ENCODE peak calls at places on chromosomes 5 and 9, in seven cellular contexts. J is kidney epithelial cell, Y is cardiac fibroblast, V is PC-3, R is coronary artery, P is brain microvascular endothelial cell, S is GM10248. B is an unnamed sample.

GRCh38 chr9:83956288-83957028 is 23.6 kb downstream of the HNRNPK start:
- DNase-seq in J (no peak), S (peak; percentile 76), R (peak; percentile 85), V (peak; percentile 61), Y (peak; percentile 69), P (no peak), B (no peak)

GRCh38 chr9:136923881-136924280 is 20.7 kb downstream of the FBXW5 start:
- DNase-seq in R (no peak), J (no peak), Y (no peak), V (no peak), P (no peak), S (no peak), B (no peak)

GRCh38 chr5:152994040-152994439 is 496.4 kb upstream of the GRIA1 start:
- DNase-seq in Y (no peak), R (no peak), J (no peak), V (no peak), P (no peak), S (no peak), B (no peak)

GRCh38 chr9:133954862-133955529 is 37.1 kb downstream of the VAV2 start:
- DNase-seq in R (no peak), P (no peak), J (no peak), S (no peak), Y (no peak), V (no peak), B (no peak)

GRCh38 chr5:66828551-66829421 is 232.6 kb downstream of the MAST4 start:
- DNase-seq in V (peak; percentile 47), S (no peak), P (peak; percentile 83), J (peak; percentile 81), Y (peak; percentile 92), R (no peak), B (peak; percentile 44)

GRCh38 chr5:77727190-77727589 is 48.9 kb downstream of the TBCA start:
- DNase-seq in Y (no peak), P (no peak), R (no peak), S (no peak), V (no peak), J (no peak), B (no peak)

GRCh38 chr5:17727212-17727611 is 93.0 kb downstream of the TAF11L14 start:
- DNase-seq in S (no peak), V (no peak), R (no peak), P (peak; percentile 1), Y (no peak), J (no peak), B (no peak)

GRCh38 chr9:110142868-110143866 is 64.8 kb downstream of the C9orf152 start:
- DNase-seq in J (no peak), S (no peak), V (peak; percentile 6), R (no peak), P (no peak), Y (no peak), B (no peak)

GRCh38 chr5:173709761-173710160 is 93.3 kb upstream of the BOD1 start:
- DNase-seq in V (no peak), S (no peak), R (no peak), P (no peak), J (no peak), Y (no peak), B (no peak)

GRCh38 chr9:74499111-74499601 is 2.0 kb downstream of the RORB start:
- DNase-seq in S (peak; percentile 8), R (no peak), P (no peak), Y (no peak), J (no peak), V (no peak), B (no peak)

GRCh38 chr5:72951850-72952468 is 3.9 kb upstream of the FCHO2 start:
- DNase-seq in P (peak; percentile 60), V (peak; percentile 82), S (no peak), Y (peak; percentile 92), J (no peak), R (no peak), B (peak; percentile 68)

GRCh38 chr5:122846051-122846567 is 696 bp downstream of the SNX24 start:
- DNase-seq in S (no peak), V (peak; percentile 89), P (no peak), Y (peak; percentile 87), R (no peak), J (peak; percentile 68), B (peak; percentile 55)

GRCh38 chr9:129007035-129007765 is 20.9 kb downstream of the SH3GLB2 start:
- DNase-seq in Y (peak; percentile 61), P (no peak), J (no peak), V (no peak), S (no peak), R (no peak), B (no peak)

GRCh38 chr5:75242067-75242466 is 5.4 kb upstream of the ANKRD31 start:
- DNase-seq in S (no peak), J (no peak), P (no peak), R (no peak), Y (no peak), V (peak; percentile 14), B (no peak)

GRCh38 chr5:113264061-113264460 is 170.7 kb downstream of the TSSK1B start:
- DNase-seq in Y (peak; percentile 80), V (no peak), J (peak; percentile 51), S (no peak), R (no peak), P (peak; percentile 35), B (no peak)

GRCh38 chr9:98516205-98516896 is 192.4 kb downstream of the GABBR2 start:
- DNase-seq in V (no peak), R (peak; percentile 47), S (no peak), J (no peak), P (no peak), Y (no peak), B (no peak)

GRCh38 chr5:123496892-123497291 is 15.1 kb upstream of the CSNK1G3 start:
- DNase-seq in J (no peak), S (no peak), Y (peak; percentile 43), V (no peak), R (no peak), P (no peak), B (no peak)

GRCh38 chr5:149267241-149267973 is 4.3 kb upstream of the AFAP1L1 start:
- DNase-seq in Y (no peak), S (no peak), V (peak; percentile 94), J (no peak), R (no peak), P (no peak), B (no peak)

GRCh38 chr9:125380406-125380805 is 118.8 kb downstream of the GAPVD1 start:
- DNase-seq in S (no peak), V (peak; percentile 38), Y (peak; percentile 31), P (peak; percentile 8), J (no peak), R (no peak), B (no peak)

GRCh38 chr9:94639045-94639995 is at the start of gene FBP1:
- DNase-seq in P (no peak), R (no peak), S (peak; percentile 52), J (no peak), V (peak; percentile 39), Y (peak; percentile 7), B (no peak)

GRCh38 chr5:125695994-125696679 is 727.1 kb upstream of the GRAMD2B start:
- DNase-seq in J (no peak), P (no peak), R (no peak), Y (no peak), S (no peak), V (peak; percentile 28), B (no peak)

GRCh38 chr5:43286623-43287022 is 26.6 kb downstream of the HMGCS1 start:
- DNase-seq in J (no peak), V (no peak), P (no peak), R (no peak), S (no peak), Y (no peak), B (no peak)

GRCh38 chr5:54959673-54960418 is 25.5 kb downstream of the ESM1 start:
- DNase-seq in Y (peak; percentile 34), S (no peak), J (no peak), R (no peak), P (peak; percentile 12), V (peak; percentile 3), B (no peak)

GRCh38 chr5:109409061-109409843 is 522 bp downstream of the PJA2 start:
- DNase-seq in V (peak; percentile 56), Y (peak; percentile 89), J (no peak), P (peak; percentile 65), S (peak; percentile 70), R (peak; percentile 88), B (peak; percentile 63)

GRCh38 chr9:127603226-127603625 is 8.9 kb upstream of the STXBP1 start:
- DNase-seq in P (no peak), R (no peak), S (no peak), V (no peak), Y (no peak), J (no peak), B (no peak)

GRCh38 chr5:143124593-143124992 is 278.9 kb downstream of the NR3C1 start:
- DNase-seq in J (no peak), P (no peak), V (no peak), Y (no peak), S (no peak), R (no peak), B (no peak)
- TF ChIP-seq CTCF in J (no peak), P (no peak), V (no peak), Y (no peak), S (no peak), R (no peak), B (no peak)

GRCh38 chr5:157431544-157432200 is 28.3 kb upstream of the NIPAL4 start:
- DNase-seq in P (peak; percentile 61), J (no peak), R (no peak), S (peak; percentile 56), V (peak; percentile 90), Y (peak; percentile 76), B (peak; percentile 72)
- TF ChIP-seq CTCF in P (peak; percentile 50), J (peak; percentile 45), R (no peak), S (peak; percentile 45), V (peak; percentile 88), Y (peak; percentile 40), B (peak; percentile 75)

GRCh38 chr9:4382722-4383317 is 83.0 kb upstream of the GLIS3 start:
- DNase-seq in J (no peak), V (peak; percentile 50), P (peak; percentile 28), S (peak; percentile 25), Y (peak; percentile 60), R (no peak), B (peak; percentile 18)

GRCh38 chr9:4389003-4389402 is 89.1 kb upstream of the GLIS3 start:
- DNase-seq in R (no peak), Y (no peak), S (no peak), P (no peak), V (no peak), J (no peak), B (no peak)

GRCh38 chr9:4384750-4385149 is 84.9 kb upstream of the GLIS3 start:
- DNase-seq in Y (no peak), R (no peak), S (no peak), P (no peak), J (no peak), V (no peak), B (no peak)

GRCh38 chr9:4389755-4390154 is 89.9 kb upstream of the GLIS3 start:
- DNase-seq in Y (peak; percentile 30), V (peak; percentile 3), P (no peak), R (no peak), J (no peak), S (no peak), B (no peak)

GRCh38 chr9:4386819-4387218 is 87.0 kb upstream of the GLIS3 start:
- DNase-seq in P (no peak), S (no peak), V (peak; percentile 13), J (no peak), R (no peak), Y (peak; percentile 20), B (no peak)
- TF ChIP-seq CTCF in P (no peak), S (peak; percentile 20), V (peak; percentile 23), J (no peak), R (no peak), Y (no peak), B (no peak)

DNA sequence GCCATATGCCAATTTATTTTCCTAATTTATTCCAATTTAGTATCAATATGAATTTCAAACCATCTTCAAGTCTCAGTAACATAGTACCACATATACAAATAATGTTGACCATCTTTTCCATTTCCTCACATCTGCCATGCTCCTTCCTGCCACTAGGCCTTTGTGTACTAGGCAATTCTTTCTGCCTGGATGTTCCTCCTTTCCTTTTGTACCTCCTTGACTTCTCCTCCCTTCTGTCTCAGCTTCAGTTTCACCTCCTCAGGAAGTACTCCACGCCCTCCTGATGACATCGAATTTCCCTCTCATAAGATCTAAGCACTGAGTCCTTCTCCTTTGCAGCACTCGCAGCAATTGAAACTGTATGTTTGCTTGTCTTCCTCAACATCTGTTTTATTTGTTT is 53.9 kb downstream of the MEF2C start:
- DNase-seq in J (no peak), S (no peak), P (peak; percentile 12), V (peak; percentile 7), R (no peak), Y (peak; percentile 61), B (no peak)
- TF ChIP-seq CTCF in J (peak; percentile 9), S (peak; percentile 10), P (peak; percentile 48), V (no peak), R (no peak), Y (peak; percentile 46), B (peak; percentile 58)

B was measured in HFFc6.